ENCODE peak calls at places on chromosome 10, in five cellular contexts. L, M, C, H and S are unnamed samples.

GRCh38 chr10:44958196-44958896 is 1.3 kb upstream of the RASSF4 start:
- DNase-seq in L (no peak), M (peak), C (no peak), H (no peak), S (no peak)

GRCh38 chr10:98242823-98243222 is 25.2 kb downstream of the LOXL4 start:
- DNase-seq in L (no peak), M (no peak), C (no peak), H (no peak), S (no peak)

GRCh38 chr10:119306514-119306951 is 99.2 kb downstream of the GRK5 start:
- DNase-seq in L (peak), M (no peak), C (no peak), H (no peak), S (no peak)

GRCh38 chr10:123608047-123608446 is 58.1 kb upstream of the GPR26 start:
- DNase-seq in L (no peak), M (no peak), C (no peak), H (no peak), S (no peak)

GRCh38 chr10:101814466-101815041 is 3.7 kb downstream of the OGA start:
- DNase-seq in L (no peak), M (no peak), C (no peak), H (no peak), S (no peak)

GRCh38 chr10:97713351-97713827 is at the start of gene MARVELD1:
- DNase-seq in L (no peak), M (peak), C (peak), H (peak), S (peak)

GRCh38 chr10:98269435-98269912 is 1.5 kb upstream of the LOXL4 start:
- DNase-seq in L (no peak), M (peak), C (peak), H (peak), S (no peak)

GRCh38 chr10:61836233-61836887 is 65.1 kb upstream of the ARID5B start:
- DNase-seq in L (no peak), M (no peak), C (no peak), H (no peak), S (no peak)

GRCh38 chr10:103548006-103548405 is 54.5 kb downstream of the NEURL1 start:
- DNase-seq in L (no peak), M (no peak), C (no peak), H (no peak), S (no peak)

GRCh38 chr10:81472927-81473470 is 402.0 kb upstream of the NRG3 start:
- DNase-seq in L (no peak), M (no peak), C (no peak), H (no peak), S (no peak)

GRCh38 chr10:125084191-125085186 is 75.9 kb downstream of the CTBP2 start:
- DNase-seq in L (no peak), M (peak), C (peak), H (no peak), S (no peak)

GRCh38 chr10:124106241-124106905 is 13.0 kb upstream of the CHST15 start:
- DNase-seq in L (no peak), M (peak), C (no peak), H (no peak), S (no peak)